ENCODE peak calls at places on chromosomes 13 and 19, in ten cellular contexts. S is NCI-H2081; M is coronary artery; W is amniotic stem cell; P is NCI-H2227 treated with DMSO at 0.1 percent for 48 hours; Z is HS-5; F is activated CD4-positive, CD25-positive, alpha-beta regulatory T cell; Q is Caco-2; G is activated CD8-positive, alpha-beta memory T cell treated with anti-CD3 and anti-CD28 coated beads, Interleukin-2, amount 50 U/mL, for 4 hours; Y is stimulated activated CD4-positive, alpha-beta T cell treated with anti-CD3 and anti-CD28 coated beads, Interleukin-1b, Interleukin-23, amount 100 ng/mL, for 1 hour. T is an unnamed sample.

GRCh38 chr13:76848596-76848995 is 37.6 kb downstream of the KCTD12 start:
- DNase-seq in S (peak; percentile 18), Z (no peak), F (no peak), Q (no peak), W (no peak), P (no peak), Y (no peak), G (no peak), M (no peak), T (no peak)

GRCh38 chr19:29385191-29385795 is 140.5 kb upstream of the VSTM2B start:
- DNase-seq in P (no peak), S (no peak), Q (no peak), Z (no peak), W (no peak), F (no peak), M (no peak), Y (no peak), G (no peak), T (no peak)

GRCh38 chr19:21608571-21608970 is 103.2 kb downstream of the ZNF429 start:
- DNase-seq in W (no peak), S (no peak), F (no peak), G (no peak), Q (no peak), M (no peak), Y (no peak), P (no peak), Z (no peak), T (no peak)

GRCh38 chr13:98189841-98190505 is 12.9 kb upstream of the RNF113B start:
- DNase-seq in P (no peak), M (no peak), G (no peak), W (no peak), Y (no peak), Q (no peak), F (no peak), Z (no peak), S (no peak), T (no peak)

GRCh38 chr13:26656919-26657318 is 99.4 kb downstream of the WASF3 start:
- DNase-seq in S (no peak), G (no peak), Z (peak; percentile 6), M (no peak), F (no peak), W (peak; percentile 4), Y (no peak), Q (no peak), P (no peak), T (no peak)

GRCh38 chr19:39518975-39519374 is 4.0 kb downstream of the SELENOV start:
- DNase-seq in W (no peak), F (no peak), S (no peak), Y (no peak), Z (no peak), M (no peak), P (peak; percentile 95), Q (no peak), G (no peak), T (no peak)

GRCh38 chr19:1239420-1239795 is 1.6 kb upstream of the CBARP start:
- DNase-seq in Y (no peak), Z (no peak), Q (no peak), G (peak; percentile 32), W (no peak), S (no peak), F (no peak), M (no peak), P (no peak), T (no peak)

GRCh38 chr19:15038304-15038703 is 11.0 kb upstream of the CASP14 start:
- DNase-seq in Y (no peak), S (no peak), Z (no peak), W (no peak), Q (no peak), G (no peak), F (no peak), P (no peak), M (no peak), T (no peak)

GRCh38 chr19:51751655-51752054 is at the start of gene FPR1:
- DNase-seq in G (no peak), F (no peak), P (no peak), Y (no peak), Q (no peak), W (no peak), M (no peak), Z (no peak), S (no peak), T (no peak)

T was measured in BJ.